ENCODE peak calls at places on chromosome 11, in seven cellular contexts. W is progenitor cell of endocrine pancreas; V is activated CD8-positive, alpha-beta memory T cell treated with anti-CD3 and anti-CD28 coated beads for 4 hours; L is transverse colon; N is HTR-8/SVneo; S is substantia nigra; R is DMS 273 treated with DMSO at 0.1 percent for 48 hours. C is an unnamed sample.

GRCh38 chr11:46357483-46357936 is 10.2 kb downstream of the DGKZ start:
- DNase-seq in V (no peak), L (peak; percentile 40), W (no peak), N (no peak), R (no peak), S (no peak), C (no peak)

GRCh38 chr11:10272132-10272531 is 21.9 kb downstream of the SBF2 start:
- DNase-seq in W (no peak), S (no peak), N (no peak), L (no peak), R (no peak), V (no peak), C (no peak)

GRCh38 chr11:67584881-67585873 is 1.6 kb downstream of the GSTP1 start:
- DNase-seq in W (no peak), V (no peak), R (no peak), L (no peak), N (no peak), S (no peak), C (no peak)

GRCh38 chr11:83681045-83681781 is 395.0 kb upstream of the CCDC90B start:
- DNase-seq in S (no peak), W (no peak), L (no peak), V (no peak), R (no peak), N (no peak), C (no peak)

GRCh38 chr11:72740060-72740424 is 12.2 kb downstream of the ARAP1 start:
- DNase-seq in V (no peak), L (no peak), W (no peak), R (no peak), N (no peak), S (no peak), C (no peak)

GRCh38 chr11:11251394-11251970 is 101.6 kb downstream of the CSNK2A3 start:
- DNase-seq in L (no peak), W (no peak), V (no peak), R (no peak), S (no peak), N (no peak), C (no peak)

GRCh38 chr11:130435671-130436070 is 7.3 kb upstream of the ADAMTS8 start:
- DNase-seq in N (no peak), W (no peak), L (no peak), V (no peak), S (no peak), R (no peak), C (no peak)

GRCh38 chr11:133947298-133947905 is 9.4 kb downstream of the IGSF9B start:
- DNase-seq in S (no peak), R (no peak), L (no peak), W (peak; percentile 57), N (peak; percentile 61), V (no peak), C (no peak)

GRCh38 chr11:127288926-127289325 is 288.4 kb upstream of the KIRREL3 start:
- DNase-seq in V (no peak), S (no peak), R (no peak), N (no peak), L (no peak), W (no peak), C (no peak)

GRCh38 chr11:129061466-129062194 is 119.0 kb upstream of the TP53AIP1 start:
- DNase-seq in S (no peak), N (peak; percentile 3), R (no peak), V (no peak), L (no peak), W (no peak), C (no peak)